ENCODE peak calls at places on chromosomes 1 and 21, in seven cellular contexts. One of them, this sample, is unnamed.

GRCh38 chr1:215054266-215054665 is 28.3 kb upstream of the KCNK2 start:
- DNase-seq in breast epithelium: no peak
- DNase-seq in IMR-90: no peak
- DNase-seq in heart right ventricle: no peak
- DNase-seq in PC-3: no peak
- DNase-seq in adrenal gland: no peak
- DNase-seq in WERI-Rb-1: no peak
- DNase-seq in this sample: no peak

GRCh38 chr1:46535063-46535462 is 16.4 kb downstream of the KNCN start:
- DNase-seq in breast epithelium: no peak
- DNase-seq in IMR-90: no peak
- DNase-seq in adrenal gland: peak
- DNase-seq in WERI-Rb-1: peak
- DNase-seq in heart right ventricle: no peak
- DNase-seq in PC-3: peak
- DNase-seq in this sample: no peak

GRCh38 chr1:92380867-92381266 is 82.0 kb downstream of the RPAP2 start:
- DNase-seq in PC-3: no peak
- DNase-seq in breast epithelium: no peak
- DNase-seq in WERI-Rb-1: no peak
- DNase-seq in IMR-90: no peak
- DNase-seq in adrenal gland: no peak
- DNase-seq in heart right ventricle: no peak
- DNase-seq in this sample: no peak

GRCh38 chr21:35063428-35064172 is 14.5 kb upstream of the RUNX1 start:
- DNase-seq in WERI-Rb-1: no peak
- DNase-seq in adrenal gland: no peak
- DNase-seq in PC-3: peak
- DNase-seq in IMR-90: no peak
- DNase-seq in heart right ventricle: no peak
- DNase-seq in breast epithelium: no peak
- DNase-seq in this sample: peak

GRCh38 chr1:100482748-100483147 is 55.2 kb upstream of the GPR88 start:
- DNase-seq in breast epithelium: no peak
- DNase-seq in adrenal gland: no peak
- DNase-seq in PC-3: no peak
- DNase-seq in heart right ventricle: no peak
- DNase-seq in IMR-90: no peak
- DNase-seq in WERI-Rb-1: no peak
- DNase-seq in this sample: no peak

GRCh38 chr1:54220004-54220811 is 20.2 kb downstream of the MRPL37 start:
- DNase-seq in WERI-Rb-1: no peak
- DNase-seq in heart right ventricle: peak
- DNase-seq in adrenal gland: peak
- DNase-seq in PC-3: no peak
- DNase-seq in breast epithelium: no peak
- DNase-seq in IMR-90: peak
- DNase-seq in this sample: no peak

GRCh38 chr1:30912913-30913652 is 4.5 kb upstream of the SDC3 start:
- DNase-seq in WERI-Rb-1: no peak
- DNase-seq in IMR-90: no peak
- DNase-seq in adrenal gland: peak
- DNase-seq in heart right ventricle: peak
- DNase-seq in PC-3: no peak
- DNase-seq in breast epithelium: peak
- DNase-seq in this sample: no peak

GRCh38 chr1:245730796-245731195 is 576.0 kb downstream of the KIF26B start:
- DNase-seq in breast epithelium: no peak
- DNase-seq in WERI-Rb-1: no peak
- DNase-seq in adrenal gland: no peak
- DNase-seq in IMR-90: no peak
- DNase-seq in PC-3: no peak
- DNase-seq in heart right ventricle: no peak
- DNase-seq in this sample: no peak

GRCh38 chr1:228445867-228446584 is 29.4 kb upstream of the TRIM17 start:
- DNase-seq in PC-3: no peak
- DNase-seq in adrenal gland: no peak
- DNase-seq in breast epithelium: no peak
- DNase-seq in IMR-90: peak
- DNase-seq in heart right ventricle: peak
- DNase-seq in WERI-Rb-1: no peak
- DNase-seq in this sample: no peak

GRCh38 chr1:147292012-147292411 is 49.5 kb downstream of the CHD1L start:
- DNase-seq in heart right ventricle: no peak
- DNase-seq in PC-3: peak
- DNase-seq in breast epithelium: no peak
- DNase-seq in WERI-Rb-1: no peak
- DNase-seq in adrenal gland: no peak
- DNase-seq in IMR-90: peak
- DNase-seq in this sample: peak

GRCh38 chr1:200558866-200559459 is 61.6 kb downstream of the KIF14 start:
- DNase-seq in heart right ventricle: peak
- DNase-seq in breast epithelium: no peak
- DNase-seq in adrenal gland: peak
- DNase-seq in PC-3: peak
- DNase-seq in WERI-Rb-1: peak
- DNase-seq in IMR-90: peak
- DNase-seq in this sample: no peak

GRCh38 chr1:1609822-1610485 is 5.3 kb upstream of the MIB2 start:
- DNase-seq in PC-3: no peak
- DNase-seq in adrenal gland: no peak
- DNase-seq in WERI-Rb-1: peak
- DNase-seq in heart right ventricle: no peak
- DNase-seq in IMR-90: no peak
- DNase-seq in breast epithelium: no peak
- DNase-seq in this sample: no peak

GRCh38 chr1:7049913-7050625 is 264.8 kb downstream of the CAMTA1 start:
- DNase-seq in heart right ventricle: no peak
- DNase-seq in WERI-Rb-1: no peak
- DNase-seq in IMR-90: no peak
- DNase-seq in adrenal gland: no peak
- DNase-seq in PC-3: no peak
- DNase-seq in breast epithelium: no peak
- DNase-seq in this sample: no peak

GRCh38 chr1:170707959-170708666 is 44.2 kb downstream of the PRRX1 start:
- DNase-seq in adrenal gland: peak
- DNase-seq in PC-3: peak
- DNase-seq in WERI-Rb-1: no peak
- DNase-seq in heart right ventricle: no peak
- DNase-seq in breast epithelium: no peak
- DNase-seq in IMR-90: peak
- DNase-seq in this sample: peak

GRCh38 chr1:43711524-43712386 is 4.4 kb downstream of the ST3GAL3 start:
- DNase-seq in WERI-Rb-1: no peak
- DNase-seq in adrenal gland: no peak
- DNase-seq in PC-3: peak
- DNase-seq in IMR-90: peak
- DNase-seq in heart right ventricle: no peak
- DNase-seq in breast epithelium: no peak
- DNase-seq in this sample: peak

GRCh38 chr21:34779860-34780259 is 111.1 kb downstream of the CLIC6 start:
- DNase-seq in breast epithelium: no peak
- DNase-seq in WERI-Rb-1: no peak
- DNase-seq in IMR-90: no peak
- DNase-seq in adrenal gland: no peak
- DNase-seq in heart right ventricle: no peak
- DNase-seq in PC-3: no peak
- DNase-seq in this sample: no peak

GRCh38 chr1:42765832-42766722 is 751 bp downstream of the P3H1 start:
- DNase-seq in PC-3: peak
- DNase-seq in heart right ventricle: peak
- DNase-seq in adrenal gland: peak
- DNase-seq in IMR-90: peak
- DNase-seq in breast epithelium: no peak
- DNase-seq in WERI-Rb-1: peak
- DNase-seq in this sample: peak

GRCh38 chr1:210726621-210727020 is 397.9 kb downstream of the HHAT start:
- DNase-seq in breast epithelium: no peak
- DNase-seq in WERI-Rb-1: no peak
- DNase-seq in adrenal gland: no peak
- DNase-seq in IMR-90: peak
- DNase-seq in PC-3: peak
- DNase-seq in heart right ventricle: peak
- DNase-seq in this sample: no peak

GRCh38 chr1:27306892-27307850 is 14.8 kb upstream of the TMEM222 start:
- DNase-seq in IMR-90: no peak
- DNase-seq in PC-3: peak
- DNase-seq in heart right ventricle: no peak
- DNase-seq in adrenal gland: no peak
- DNase-seq in breast epithelium: no peak
- DNase-seq in WERI-Rb-1: peak
- DNase-seq in this sample: no peak

GRCh38 chr1:12012560-12013316 is 6.6 kb upstream of the MIIP start:
- DNase-seq in breast epithelium: no peak
- DNase-seq in WERI-Rb-1: no peak
- DNase-seq in PC-3: no peak
- DNase-seq in adrenal gland: no peak
- DNase-seq in heart right ventricle: no peak
- DNase-seq in IMR-90: no peak
- DNase-seq in this sample: no peak

GRCh38 chr1:37765937-37766664 is 1.2 kb upstream of the EPHA10 start:
- DNase-seq in breast epithelium: no peak
- DNase-seq in PC-3: peak
- DNase-seq in heart right ventricle: no peak
- DNase-seq in adrenal gland: no peak
- DNase-seq in WERI-Rb-1: peak
- DNase-seq in IMR-90: no peak
- DNase-seq in this sample: no peak
- TF ChIP-seq CTCF in breast epithelium: no peak
- TF ChIP-seq CTCF in PC-3: peak
- TF ChIP-seq CTCF in heart right ventricle: no peak
- TF ChIP-seq CTCF in adrenal gland: no peak
- TF ChIP-seq CTCF in WERI-Rb-1: peak
- TF ChIP-seq CTCF in IMR-90: no peak
- TF ChIP-seq CTCF in this sample: peak

GRCh38 chr1:34842952-34843371 is 16.6 kb downstream of the SMIM12 start:
- DNase-seq in IMR-90: no peak
- DNase-seq in PC-3: no peak
- DNase-seq in adrenal gland: no peak
- DNase-seq in WERI-Rb-1: no peak
- DNase-seq in heart right ventricle: peak
- DNase-seq in breast epithelium: no peak
- DNase-seq in this sample: no peak

GRCh38 chr1:34846265-34846664 is 13.3 kb downstream of the SMIM12 start:
- DNase-seq in heart right ventricle: no peak
- DNase-seq in breast epithelium: no peak
- DNase-seq in IMR-90: no peak
- DNase-seq in WERI-Rb-1: no peak
- DNase-seq in adrenal gland: no peak
- DNase-seq in PC-3: no peak
- DNase-seq in this sample: no peak

GRCh38 chr1:34845131-34845901 is 14.2 kb downstream of the SMIM12 start:
- DNase-seq in heart right ventricle: no peak
- DNase-seq in IMR-90: no peak
- DNase-seq in adrenal gland: no peak
- DNase-seq in PC-3: no peak
- DNase-seq in WERI-Rb-1: no peak
- DNase-seq in breast epithelium: no peak
- DNase-seq in this sample: no peak

GRCh38 chr1:34843392-34844251 is 15.9 kb downstream of the SMIM12 start:
- DNase-seq in adrenal gland: no peak
- DNase-seq in IMR-90: no peak
- DNase-seq in breast epithelium: no peak
- DNase-seq in heart right ventricle: no peak
- DNase-seq in PC-3: no peak
- DNase-seq in WERI-Rb-1: peak
- DNase-seq in this sample: no peak

DNA sequence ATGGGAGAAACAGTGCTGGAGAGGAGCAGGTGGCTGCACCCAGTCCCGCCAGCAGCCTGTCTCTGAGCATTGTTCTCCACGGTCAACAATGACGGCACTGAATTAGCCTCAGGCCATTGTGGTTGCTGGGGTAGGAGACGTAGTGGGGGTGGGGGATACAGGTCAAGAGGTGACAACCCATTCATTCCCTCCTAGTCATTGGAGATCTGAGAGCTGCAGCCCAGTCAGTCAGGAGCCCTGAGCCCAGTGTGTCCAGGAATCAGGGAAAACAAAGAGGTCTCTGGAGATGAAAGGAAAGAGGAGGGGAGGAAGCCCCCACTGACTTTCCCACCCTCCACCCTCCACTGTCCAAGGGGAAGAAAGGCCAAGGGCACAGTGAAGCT is 15.3 kb downstream of the SMIM12 start:
- DNase-seq in WERI-Rb-1: no peak
- DNase-seq in PC-3: peak
- DNase-seq in heart right ventricle: peak
- DNase-seq in IMR-90: no peak
- DNase-seq in adrenal gland: no peak
- DNase-seq in breast epithelium: no peak
- DNase-seq in this sample: no peak
- H3K27ac ChIP-seq in WERI-Rb-1: no peak
- H3K27ac ChIP-seq in PC-3: no peak
- H3K27ac ChIP-seq in heart right ventricle: peak
- H3K27ac ChIP-seq in IMR-90: no peak
- H3K27ac ChIP-seq in adrenal gland: peak
- H3K27ac ChIP-seq in breast epithelium: no peak
- H3K27ac ChIP-seq in this sample: no peak

DNA sequence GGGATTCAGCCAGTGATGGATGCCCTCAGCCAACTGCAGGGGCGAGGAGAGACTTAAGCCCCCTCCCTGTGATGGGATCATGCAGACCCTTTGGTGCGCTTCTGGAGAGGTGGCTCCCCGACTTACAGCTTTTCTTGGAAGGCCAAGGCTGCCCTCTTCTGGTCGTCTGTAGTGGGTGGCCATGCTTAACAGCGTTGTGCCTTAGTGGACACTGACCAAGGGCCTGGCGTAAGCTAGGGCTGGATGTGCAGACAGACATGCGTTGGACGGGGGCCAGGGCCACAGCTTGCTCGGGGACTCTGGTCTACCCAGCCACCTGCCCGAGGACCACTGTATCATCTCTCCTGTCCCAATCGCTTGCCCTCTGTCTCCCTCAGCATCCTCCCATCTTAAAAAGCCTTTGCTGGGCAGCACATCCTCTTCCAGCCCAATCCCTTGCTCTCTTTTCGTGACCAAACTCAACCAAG is 5.5 kb downstream of the AZIN2 start:
- DNase-seq in IMR-90: peak
- DNase-seq in breast epithelium: peak
- DNase-seq in PC-3: peak
- DNase-seq in adrenal gland: peak
- DNase-seq in WERI-Rb-1: peak
- DNase-seq in heart right ventricle: peak
- DNase-seq in this sample: no peak
- TF ChIP-seq CTCF in IMR-90: peak
- TF ChIP-seq CTCF in breast epithelium: peak
- TF ChIP-seq CTCF in PC-3: peak
- TF ChIP-seq CTCF in adrenal gland: peak
- TF ChIP-seq CTCF in WERI-Rb-1: peak
- TF ChIP-seq CTCF in heart right ventricle: peak
- TF ChIP-seq CTCF in this sample: peak

DNA sequence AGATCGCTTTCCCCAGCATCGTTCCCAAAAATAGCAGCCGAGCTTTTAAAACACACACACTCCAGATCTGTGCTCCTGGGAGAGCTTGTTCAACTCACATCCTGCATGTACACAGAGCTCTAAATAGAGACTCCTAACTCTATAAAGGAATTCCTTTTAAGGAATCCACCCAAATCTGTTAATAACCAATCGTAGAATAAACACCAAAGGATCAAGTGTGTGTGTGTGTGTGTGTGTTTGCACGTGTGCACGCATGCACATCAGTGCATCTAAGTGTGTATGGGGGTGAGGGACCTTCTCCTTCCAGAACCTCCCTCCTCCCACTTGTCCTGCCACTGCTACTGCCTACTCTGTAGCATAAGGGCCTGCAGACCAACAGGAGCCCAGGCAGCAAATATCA is 58.4 kb downstream of the PSMG1 start:
- DNase-seq in adrenal gland: no peak
- DNase-seq in IMR-90: no peak
- DNase-seq in PC-3: no peak
- DNase-seq in WERI-Rb-1: no peak
- DNase-seq in heart right ventricle: peak
- DNase-seq in breast epithelium: no peak
- DNase-seq in this sample: no peak
- H3K27ac ChIP-seq in adrenal gland: peak
- H3K27ac ChIP-seq in IMR-90: peak
- H3K27ac ChIP-seq in PC-3: no peak
- H3K27ac ChIP-seq in WERI-Rb-1: no peak
- H3K27ac ChIP-seq in heart right ventricle: peak
- H3K27ac ChIP-seq in breast epithelium: no peak
- H3K27ac ChIP-seq in this sample: no peak

This sample was measured in foreskin keratinocyte.